ENCODE peak calls at places on chromosomes 12 and 14, in five cellular contexts. K is NCI-H2171; F is stimulated activated CD8-positive, alpha-beta memory T cell treated with anti-CD3 and anti-CD28 coated beads, Interleukin-15, amount 100 ng/mL, for 48 hours; O is neuronal stem cell; T is MG63. Y is an unnamed sample.

GRCh38 chr14:69547701-69548348 is 26.8 kb downstream of the CCDC177 start:
- DNase-seq in O (peak), F (no peak), K (no peak), T (peak), Y (peak)

GRCh38 chr12:2268478-2269286 is 215.9 kb downstream of the CACNA1C start:
- DNase-seq in K (no peak), F (no peak), T (peak), O (no peak), Y (no peak)

GRCh38 chr12:12474931-12475485 is 87.7 kb downstream of the DUSP16 start:
- DNase-seq in O (no peak), F (peak), T (no peak), K (no peak), Y (no peak)

GRCh38 chr14:65107200-65107599 is 4.9 kb upstream of the MAX start:
- DNase-seq in O (no peak), F (no peak), T (no peak), K (no peak), Y (no peak)

GRCh38 chr14:68172216-68172615 is 352.6 kb downstream of the RAD51B start:
- DNase-seq in O (no peak), K (no peak), T (no peak), F (no peak), Y (no peak)

GRCh38 chr12:116130431-116130830 is 147.1 kb downstream of the MED13L start:
- DNase-seq in T (no peak), K (no peak), O (no peak), F (no peak), Y (no peak)

GRCh38 chr12:124699878-124700277 is 132.5 kb upstream of the NCOR2 start:
- DNase-seq in F (no peak), T (no peak), K (no peak), O (no peak), Y (no peak)

GRCh38 chr12:49631336-49631907 is 8.1 kb downstream of the PRPF40B start:
- DNase-seq in T (no peak), F (no peak), O (no peak), K (no peak), Y (no peak)

GRCh38 chr12:20426191-20426590 is 57.9 kb downstream of the PDE3A start:
- DNase-seq in T (no peak), O (no peak), F (no peak), K (no peak), Y (peak)

GRCh38 chr14:96267336-96267735 is 11.3 kb downstream of the BDKRB1 start:
- DNase-seq in O (no peak), F (no peak), T (peak), K (peak), Y (no peak)

GRCh38 chr14:47273939-47274338 is 401.5 kb downstream of the MDGA2 start:
- DNase-seq in O (no peak), F (no peak), K (no peak), T (no peak), Y (no peak)

GRCh38 chr14:103116645-103117044 is 6.6 kb upstream of the TNFAIP2 start:
- DNase-seq in K (no peak), T (no peak), O (no peak), F (no peak), Y (no peak)

GRCh38 chr12:51448618-51449256 is 24.1 kb downstream of the SLC4A8 start:
- DNase-seq in F (no peak), K (no peak), T (no peak), O (no peak), Y (no peak)

GRCh38 chr12:55009171-55009570 is 10.6 kb upstream of the NEUROD4 start:
- DNase-seq in O (no peak), F (no peak), K (peak), T (no peak), Y (no peak)

GRCh38 chr12:130486891-130487416 is 149.3 kb downstream of the PIWIL1 start:
- DNase-seq in F (no peak), O (no peak), K (no peak), T (no peak), Y (no peak)

GRCh38 chr14:37596790-37597189 is 1.4 kb downstream of the TTC6 start:
- DNase-seq in K (no peak), T (no peak), F (no peak), O (no peak), Y (no peak)

GRCh38 chr12:109900752-109901580 is 892 bp downstream of the TCHP start:
- DNase-seq in T (no peak), F (no peak), K (no peak), O (no peak), Y (no peak)

GRCh38 chr12:50615534-50616296 is 110.9 kb downstream of the DIP2B start:
- DNase-seq in F (no peak), K (no peak), O (no peak), T (no peak), Y (no peak)

GRCh38 chr14:75343914-75344313 is 65.3 kb downstream of the FOS start:
- DNase-seq in F (no peak), T (peak), O (no peak), K (no peak), Y (no peak)

GRCh38 chr14:22231022-22231421 is 358.0 kb downstream of the DAD1 start:
- DNase-seq in K (no peak), O (no peak), F (no peak), T (no peak), Y (no peak)

GRCh38 chr12:52644078-52644415 is 8.0 kb downstream of the KRT2 start:
- DNase-seq in F (no peak), O (no peak), T (no peak), K (no peak), Y (no peak)

GRCh38 chr12:57604454-57605307 is at the start of gene DTX3:
- DNase-seq in K (peak), F (no peak), O (no peak), T (no peak), Y (peak)

GRCh38 chr12:130127909-130128763 is 34.1 kb upstream of the FZD10 start:
- DNase-seq in F (no peak), T (peak), O (no peak), K (no peak), Y (peak)

GRCh38 chr12:53726342-53726741 is 910 bp downstream of the CALCOCO1 start:
- DNase-seq in T (no peak), F (no peak), O (no peak), K (no peak), Y (no peak)

GRCh38 chr12:84604541-84604940 is 308.1 kb downstream of the SLC6A15 start:
- DNase-seq in K (no peak), T (no peak), F (no peak), O (no peak), Y (no peak)